ENCODE peak calls at places on chromosomes 2 and 18, in eight cellular contexts. A, W, J, D, P, R, Y and V are unnamed samples.

GRCh38 chr2:229164545-229165249 is 106.4 kb downstream of the PID1 start:
- DNase-seq in A (no peak), W (peak), J (no peak), D (peak), P (no peak), R (no peak), Y (no peak), V (no peak)

GRCh38 chr2:177165103-177165583 is 47.5 kb upstream of the HNRNPA3 start:
- DNase-seq in A (no peak), W (no peak), J (no peak), D (peak), P (peak), R (peak), Y (peak), V (no peak)

GRCh38 chr2:217277646-217278048 is 417.8 kb upstream of the TNP1 start:
- DNase-seq in A (no peak), W (peak), J (no peak), D (peak), P (peak), R (peak), Y (peak), V (peak)

GRCh38 chr2:64329848-64330247 is 124.1 kb upstream of the LGALSL start:
- DNase-seq in A (no peak), W (no peak), J (no peak), D (no peak), P (no peak), R (no peak), Y (no peak), V (no peak)

GRCh38 chr2:49332415-49332814 is 178.1 kb upstream of the FSHR start:
- DNase-seq in A (no peak), W (no peak), J (no peak), D (no peak), P (no peak), R (no peak), Y (no peak), V (no peak)

GRCh38 chr18:49788327-49788908 is 24.9 kb downstream of the ACAA2 start:
- DNase-seq in A (no peak), W (peak), J (no peak), D (no peak), P (no peak), R (no peak), Y (no peak), V (no peak)

GRCh38 chr2:197904446-197904845 is 100.1 kb downstream of the PLCL1 start:
- DNase-seq in A (no peak), W (no peak), J (peak), D (peak), P (no peak), R (no peak), Y (no peak), V (no peak)

GRCh38 chr2:158495175-158495574 is 38.4 kb downstream of the PKP4 start:
- DNase-seq in A (no peak), W (no peak), J (no peak), D (no peak), P (no peak), R (no peak), Y (peak), V (no peak)

GRCh38 chr2:161436411-161436810 is 20.3 kb downstream of the TBR1 start:
- DNase-seq in A (no peak), W (peak), J (no peak), D (no peak), P (no peak), R (no peak), Y (peak), V (no peak)

GRCh38 chr18:13487237-13487636 is 239.1 kb downstream of the FAM210A start:
- DNase-seq in A (no peak), W (no peak), J (no peak), D (no peak), P (no peak), R (no peak), Y (no peak), V (no peak)

GRCh38 chr2:9112079-9112721 is 94.4 kb upstream of the ASAP2 start:
- DNase-seq in A (no peak), W (peak), J (no peak), D (peak), P (peak), R (peak), Y (peak), V (no peak)

GRCh38 chr2:140454717-140455116 is 1674.5 kb upstream of the NXPH2 start:
- DNase-seq in A (no peak), W (peak), J (no peak), D (no peak), P (no peak), R (no peak), Y (peak), V (no peak)

GRCh38 chr2:28610583-28611201 is 114.8 kb downstream of the PLB1 start:
- DNase-seq in A (no peak), W (peak), J (peak), D (peak), P (peak), R (no peak), Y (peak), V (peak)

GRCh38 chr2:234606906-234607305 is 110.0 kb upstream of the ARL4C start:
- DNase-seq in A (no peak), W (no peak), J (no peak), D (no peak), P (no peak), R (no peak), Y (no peak), V (no peak)

GRCh38 chr2:10400568-10400977 is 47.6 kb downstream of the ODC1 start:
- DNase-seq in A (no peak), W (no peak), J (no peak), D (no peak), P (no peak), R (no peak), Y (no peak), V (peak)

GRCh38 chr2:150470435-150470834 is 17.0 kb downstream of the RND3 start:
- DNase-seq in A (no peak), W (peak), J (no peak), D (no peak), P (no peak), R (no peak), Y (peak), V (no peak)

GRCh38 chr2:191165190-191165643 is 14.4 kb upstream of the STAT4 start:
- DNase-seq in A (peak), W (peak), J (no peak), D (no peak), P (peak), R (no peak), Y (no peak), V (no peak)

GRCh38 chr2:170505631-170506270 is 209.4 kb upstream of the SP5 start:
- DNase-seq in A (no peak), W (no peak), J (no peak), D (no peak), P (peak), R (peak), Y (no peak), V (no peak)

GRCh38 chr18:3832211-3832610 is 382.2 kb downstream of the TGIF1 start:
- DNase-seq in A (no peak), W (no peak), J (no peak), D (no peak), P (no peak), R (no peak), Y (no peak), V (no peak)

GRCh38 chr2:234195516-234195915 is 145.0 kb downstream of the SPP2 start:
- DNase-seq in A (no peak), W (peak), J (no peak), D (no peak), P (no peak), R (no peak), Y (no peak), V (no peak)

GRCh38 chr2:7866104-7866503 is 815.8 kb upstream of the ID2 start:
- DNase-seq in A (no peak), W (no peak), J (no peak), D (no peak), P (no peak), R (no peak), Y (no peak), V (no peak)

GRCh38 chr2:202817771-202818170 is 53.8 kb downstream of the ICA1L start:
- DNase-seq in A (no peak), W (peak), J (no peak), D (no peak), P (no peak), R (no peak), Y (no peak), V (no peak)

GRCh38 chr2:550860-551259 is 126.3 kb downstream of the TMEM18 start:
- DNase-seq in A (no peak), W (no peak), J (no peak), D (no peak), P (no peak), R (no peak), Y (no peak), V (no peak)

GRCh38 chr18:3966985-3967856 is 487.9 kb downstream of the DLGAP1 start:
- DNase-seq in A (no peak), W (peak), J (no peak), D (peak), P (no peak), R (no peak), Y (no peak), V (no peak)

GRCh38 chr2:190714958-190715357 is 66.1 kb downstream of the NAB1 start:
- DNase-seq in A (no peak), W (peak), J (no peak), D (no peak), P (no peak), R (no peak), Y (no peak), V (no peak)

GRCh38 chr2:66445076-66445724 is 10.3 kb downstream of the MEIS1 start:
- DNase-seq in A (no peak), W (no peak), J (no peak), D (no peak), P (peak), R (no peak), Y (no peak), V (no peak)

GRCh38 chr2:133489146-133489545 is 79.1 kb downstream of the NCKAP5 start:
- DNase-seq in A (no peak), W (no peak), J (no peak), D (no peak), P (no peak), R (no peak), Y (no peak), V (no peak)

GRCh38 chr2:33848486-33848885 is 249.4 kb upstream of the FAM98A start:
- DNase-seq in A (no peak), W (peak), J (no peak), D (peak), P (no peak), R (no peak), Y (no peak), V (no peak)

GRCh38 chr2:152432206-152432653 is 97.3 kb downstream of the FMNL2 start:
- DNase-seq in A (no peak), W (peak), J (no peak), D (peak), P (no peak), R (no peak), Y (peak), V (no peak)

GRCh38 chr2:206084468-206084869 is 1.5 kb downstream of the INO80D start:
- DNase-seq in A (peak), W (peak), J (peak), D (peak), P (peak), R (peak), Y (peak), V (peak)

GRCh38 chr2:97733341-97734035 is 20.1 kb downstream of the ZAP70 start:
- DNase-seq in A (no peak), W (no peak), J (no peak), D (no peak), P (no peak), R (no peak), Y (no peak), V (peak)

GRCh38 chr18:2787225-2787624 is 59.6 kb upstream of the EMILIN2 start:
- DNase-seq in A (no peak), W (no peak), J (no peak), D (no peak), P (no peak), R (no peak), Y (no peak), V (no peak)